ENCODE peak calls at places on chromosomes 4 and X, in six cellular contexts. One of them, this sample, is unnamed. For H3K4me1 and H3K79me2, the result is how much of the 10 kb centered on the place peaks cover.

GRCh38 chrX:130251671-130252070 is 17.0 kb downstream of the ZNF280C start:
- DNase-seq in GM23248: no peak
- DNase-seq in GM23338: no peak
- DNase-seq in astrocyte: no peak
- DNase-seq in SK-N-SH: no peak
- DNase-seq in DND-41: no peak
- DNase-seq in this sample: no peak

GRCh38 chr4:126180642-126181041 is 865.9 kb downstream of the FAT4 start:
- DNase-seq in GM23248: no peak
- DNase-seq in GM23338: peak
- DNase-seq in astrocyte: no peak
- DNase-seq in SK-N-SH: no peak
- DNase-seq in DND-41: no peak
- DNase-seq in this sample: no peak

GRCh38 chr4:153759407-153760226 is at the start of gene RNF175:
- DNase-seq in GM23248: peak
- DNase-seq in GM23338: peak
- DNase-seq in astrocyte: no peak
- DNase-seq in SK-N-SH: peak
- DNase-seq in DND-41: no peak
- DNase-seq in this sample: no peak

GRCh38 chrX:131816551-131817136 is 206.5 kb upstream of the STK26 start:
- DNase-seq in GM23248: peak
- DNase-seq in GM23338: no peak
- DNase-seq in astrocyte: peak
- DNase-seq in SK-N-SH: peak
- DNase-seq in DND-41: peak
- DNase-seq in this sample: peak

GRCh38 chr4:128571747-128572146 is 237.8 kb upstream of the JADE1 start:
- DNase-seq in GM23248: peak
- DNase-seq in GM23338: no peak
- DNase-seq in astrocyte: peak
- DNase-seq in SK-N-SH: no peak
- DNase-seq in DND-41: no peak
- DNase-seq in this sample: no peak

GRCh38 chr4:83118869-83119268 is 4.3 kb upstream of the PLAC8 start:
- DNase-seq in GM23248: no peak
- DNase-seq in GM23338: no peak
- DNase-seq in astrocyte: no peak
- DNase-seq in SK-N-SH: no peak
- DNase-seq in DND-41: no peak
- DNase-seq in this sample: no peak

GRCh38 chrX:45714864-45715263 is 514.2 kb upstream of the DIPK2B start:
- DNase-seq in GM23248: peak
- DNase-seq in GM23338: no peak
- DNase-seq in astrocyte: peak
- DNase-seq in SK-N-SH: no peak
- DNase-seq in DND-41: no peak
- DNase-seq in this sample: no peak

GRCh38 chr4:107283587-107284559 is 247.8 kb upstream of the DKK2 start:
- DNase-seq in GM23248: peak
- DNase-seq in GM23338: peak
- DNase-seq in astrocyte: peak
- DNase-seq in SK-N-SH: peak
- DNase-seq in DND-41: no peak
- DNase-seq in this sample: no peak

GRCh38 chr4:1533501-1534064 is 127.3 kb upstream of the NKX1-1 start:
- DNase-seq in GM23248: peak
- DNase-seq in GM23338: no peak
- DNase-seq in astrocyte: no peak
- DNase-seq in SK-N-SH: no peak
- DNase-seq in DND-41: no peak
- DNase-seq in this sample: no peak

GRCh38 chrX:40090961-40091360 is 6.8 kb downstream of the BCOR start:
- DNase-seq in GM23248: no peak
- DNase-seq in GM23338: no peak
- DNase-seq in astrocyte: no peak
- DNase-seq in SK-N-SH: no peak
- DNase-seq in DND-41: no peak
- DNase-seq in this sample: no peak

GRCh38 chrX:40087574-40088298 is 10.0 kb downstream of the BCOR start:
- DNase-seq in GM23248: no peak
- DNase-seq in GM23338: no peak
- DNase-seq in astrocyte: no peak
- DNase-seq in SK-N-SH: peak
- DNase-seq in DND-41: no peak
- DNase-seq in this sample: no peak

GRCh38 chrX:40088299-40088625 is 9.5 kb downstream of the BCOR start:
- DNase-seq in GM23248: no peak
- DNase-seq in GM23338: peak
- DNase-seq in astrocyte: no peak
- DNase-seq in SK-N-SH: no peak
- DNase-seq in DND-41: no peak
- DNase-seq in this sample: no peak

GRCh38 chrX:40090050-40090804 is 7.5 kb downstream of the BCOR start:
- DNase-seq in GM23248: peak
- DNase-seq in GM23338: no peak
- DNase-seq in astrocyte: no peak
- DNase-seq in SK-N-SH: peak
- DNase-seq in DND-41: no peak
- DNase-seq in this sample: peak

DNA sequence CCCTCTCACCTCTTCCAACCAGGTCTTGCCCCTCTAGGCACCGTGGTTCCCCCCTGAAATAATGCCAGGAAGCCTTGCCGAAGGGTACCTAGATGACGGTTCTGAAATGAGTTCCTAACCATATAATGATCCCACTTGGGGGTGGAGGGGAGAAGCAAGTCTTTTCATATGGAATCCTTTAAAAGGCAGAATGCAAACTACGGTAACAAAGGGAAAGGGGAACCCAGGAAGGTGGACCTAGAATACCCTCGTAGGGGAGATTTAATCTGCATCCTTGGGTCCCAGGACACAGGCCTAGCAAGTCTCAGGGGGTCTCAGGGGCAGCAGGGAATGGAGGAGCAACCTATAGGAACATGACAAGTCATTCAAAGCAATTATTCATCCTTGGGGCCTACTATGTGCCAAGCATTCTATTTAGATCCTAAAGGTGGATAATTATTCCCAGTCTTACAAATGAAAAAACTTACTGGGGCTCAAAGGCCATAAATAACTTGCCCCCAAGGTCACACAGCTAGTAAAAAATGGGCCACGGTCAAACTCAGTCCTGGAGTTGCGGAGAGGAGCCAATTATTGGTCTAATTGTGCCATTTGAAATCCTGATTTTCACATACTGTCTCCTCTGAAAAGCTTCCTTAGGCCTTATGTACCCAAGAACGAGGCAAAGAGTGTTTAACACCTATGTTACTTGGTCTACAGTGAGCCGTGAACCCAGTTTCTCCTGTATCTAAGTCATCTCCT is 8.8 kb downstream of the BCOR start:
- DNase-seq in GM23248: no peak
- DNase-seq in GM23338: no peak
- DNase-seq in astrocyte: no peak
- DNase-seq in SK-N-SH: no peak
- DNase-seq in DND-41: no peak
- DNase-seq in this sample: no peak
- H3K4me1 ChIP-seq in GM23248: under half
- H3K4me1 ChIP-seq in GM23338: half or more
- H3K4me1 ChIP-seq in astrocyte: under half
- H3K4me1 ChIP-seq in SK-N-SH: under half
- H3K4me1 ChIP-seq in DND-41: under half
- H3K4me1 ChIP-seq in this sample: half or more

DNA sequence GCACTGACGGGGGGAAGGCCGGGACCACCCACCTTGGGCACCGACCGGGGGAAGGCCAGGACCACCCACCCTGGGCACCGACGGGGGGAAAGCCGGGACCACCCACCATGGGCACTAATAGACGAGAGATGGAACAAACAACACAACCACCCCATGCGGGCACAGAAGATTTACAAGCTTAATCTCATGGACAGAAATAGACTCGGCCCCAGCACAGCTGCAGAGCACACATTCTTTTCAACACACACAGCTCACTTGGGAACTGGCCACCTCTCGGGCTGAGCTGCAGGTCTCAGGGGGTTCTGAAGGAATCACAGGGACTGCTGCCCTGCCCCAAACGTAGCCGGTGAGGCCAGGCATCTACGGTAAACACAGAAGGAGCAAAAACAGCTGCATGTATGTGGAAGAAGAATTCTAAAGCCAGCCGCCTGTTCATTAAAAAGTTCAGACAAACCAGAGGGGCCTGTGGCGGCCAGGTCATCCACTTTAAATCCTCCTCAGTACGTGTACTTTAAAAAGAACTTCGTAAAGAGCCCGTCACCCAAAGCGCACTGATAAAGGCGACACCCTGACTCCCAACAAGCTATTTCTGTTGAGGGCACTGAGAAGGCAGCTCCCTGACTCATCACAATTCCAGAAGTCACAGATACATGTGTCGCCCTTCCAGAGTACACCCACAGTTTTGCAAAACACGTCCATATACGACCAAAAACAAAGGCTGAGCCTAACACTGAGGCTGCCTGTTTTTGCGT is 17.7 kb downstream of the PPP2R3B start:
- DNase-seq in GM23248: peak
- DNase-seq in GM23338: peak
- DNase-seq in astrocyte: peak
- DNase-seq in SK-N-SH: no peak
- DNase-seq in DND-41: no peak
- DNase-seq in this sample: peak
- H3K27ac ChIP-seq in GM23248: no peak
- H3K27ac ChIP-seq in GM23338: peak
- H3K27ac ChIP-seq in astrocyte: no peak
- H3K27ac ChIP-seq in SK-N-SH: no peak
- H3K27ac ChIP-seq in DND-41: peak
- H3K27ac ChIP-seq in this sample: peak

DNA sequence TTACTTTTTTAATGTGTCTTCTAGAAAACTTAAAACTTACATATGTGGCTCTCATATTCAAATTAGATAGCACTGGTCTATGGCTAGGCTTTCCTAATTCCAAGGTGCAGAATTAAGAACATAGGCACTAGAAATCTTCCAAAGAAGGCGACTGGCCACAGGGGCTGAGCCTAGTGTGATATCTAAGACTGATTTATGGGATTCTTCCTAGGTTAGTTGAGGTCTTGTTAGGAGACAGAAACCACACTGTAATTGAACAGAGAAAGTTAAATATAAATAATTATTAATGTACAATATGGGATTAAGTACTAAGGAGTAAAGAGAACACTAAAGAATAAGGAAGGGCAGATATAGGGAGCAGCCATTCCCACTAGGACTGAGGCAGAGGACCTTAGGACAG is 48.3 kb downstream of the SNX25 start:
- DNase-seq in GM23248: no peak
- DNase-seq in GM23338: no peak
- DNase-seq in astrocyte: no peak
- DNase-seq in SK-N-SH: no peak
- DNase-seq in DND-41: no peak
- DNase-seq in this sample: no peak
- H3K79me2 ChIP-seq in GM23248: under half
- H3K79me2 ChIP-seq in GM23338: under half
- H3K79me2 ChIP-seq in astrocyte: under half
- H3K79me2 ChIP-seq in SK-N-SH: half or more
- H3K79me2 ChIP-seq in DND-41: under half
- H3K79me2 ChIP-seq in this sample: under half

GRCh38 chr4:56611501-56611900 is 69.6 kb downstream of the HOPX start:
- DNase-seq in GM23248: peak
- DNase-seq in GM23338: no peak
- DNase-seq in astrocyte: peak
- DNase-seq in SK-N-SH: no peak
- DNase-seq in DND-41: no peak
- DNase-seq in this sample: no peak
- H3K4me1 ChIP-seq in GM23248: under half
- H3K4me1 ChIP-seq in GM23338: under half
- H3K4me1 ChIP-seq in astrocyte: under half
- H3K4me1 ChIP-seq in SK-N-SH: under half
- H3K4me1 ChIP-seq in DND-41: under half
- H3K4me1 ChIP-seq in this sample: under half

GRCh38 chr4:158171456-158171790 is 1.4 kb downstream of the GASK1B start:
- DNase-seq in GM23248: no peak
- DNase-seq in GM23338: no peak
- DNase-seq in astrocyte: no peak
- DNase-seq in SK-N-SH: no peak
- DNase-seq in DND-41: no peak
- DNase-seq in this sample: no peak
- H3K27ac ChIP-seq in GM23248: no peak
- H3K27ac ChIP-seq in GM23338: no peak
- H3K27ac ChIP-seq in astrocyte: no peak
- H3K27ac ChIP-seq in SK-N-SH: no peak
- H3K27ac ChIP-seq in DND-41: no peak
- H3K27ac ChIP-seq in this sample: no peak

DNA sequence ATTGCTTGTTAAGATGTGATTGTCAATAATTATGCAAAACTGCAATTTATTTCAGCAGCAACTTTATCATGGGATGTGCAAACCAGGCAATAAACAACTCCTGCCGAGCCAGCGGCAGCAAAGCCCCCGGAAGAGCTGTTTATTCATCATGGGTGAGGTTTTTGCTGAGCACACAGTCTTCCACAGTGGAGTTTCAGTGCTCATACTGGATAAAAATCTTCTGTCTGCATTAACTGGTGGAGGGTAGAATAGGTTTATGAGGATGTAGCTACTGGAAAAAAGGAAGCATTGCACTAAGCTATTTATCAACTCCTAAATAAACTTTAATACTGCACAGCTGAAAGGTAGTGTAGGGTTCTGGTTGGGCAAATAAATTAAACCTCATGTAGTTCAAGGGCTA is 557.4 kb upstream of the FTHL17 start:
- DNase-seq in GM23248: no peak
- DNase-seq in GM23338: no peak
- DNase-seq in astrocyte: no peak
- DNase-seq in SK-N-SH: no peak
- DNase-seq in DND-41: no peak
- DNase-seq in this sample: no peak
- H3K79me2 ChIP-seq in GM23248: under half
- H3K79me2 ChIP-seq in GM23338: under half
- H3K79me2 ChIP-seq in astrocyte: under half
- H3K79me2 ChIP-seq in SK-N-SH: under half
- H3K79me2 ChIP-seq in DND-41: under half
- H3K79me2 ChIP-seq in this sample: under half

This sample was measured in OCI-LY7.